ENCODE peak calls at places on chromosomes 13 and 19, in eight cellular contexts. One of them, this sample, is unnamed.

GRCh38 chr13:110965038-110965754 is 50.3 kb upstream of the ANKRD10 start:
- DNase-seq in T-helper 17 cell: no peak
- DNase-seq in activated naive CD4-positive, alpha-beta T cell treated with Interleukin-2 at 50 U/mL for 16 hours: peak; percentile 20
- DNase-seq in activated CD4-positive, CD25-positive, alpha-beta regulatory T cell treated with anti-CD3 and anti-CD28 coated beads, Interleukin-2, amount 50 U/mL, for 16 hours: no peak
- DNase-seq in KG1: no peak
- DNase-seq in HuH-7.5: no peak
- DNase-seq in effector CD4-positive, alpha-beta T cell: no peak
- DNase-seq in cardiac muscle cell: peak; percentile 34
- DNase-seq in this sample: peak; percentile 5

GRCh38 chr13:24854311-24854710 is 90.3 kb downstream of the RNF17 start:
- DNase-seq in cardiac muscle cell: peak; percentile 18
- DNase-seq in effector CD4-positive, alpha-beta T cell: no peak
- DNase-seq in T-helper 17 cell: no peak
- DNase-seq in KG1: no peak
- DNase-seq in activated naive CD4-positive, alpha-beta T cell treated with Interleukin-2 at 50 U/mL for 16 hours: no peak
- DNase-seq in HuH-7.5: no peak
- DNase-seq in activated CD4-positive, CD25-positive, alpha-beta regulatory T cell treated with anti-CD3 and anti-CD28 coated beads, Interleukin-2, amount 50 U/mL, for 16 hours: no peak
- DNase-seq in this sample: no peak

GRCh38 chr19:4399871-4400768 is at the start of gene SH3GL1:
- DNase-seq in effector CD4-positive, alpha-beta T cell: peak; percentile 91
- DNase-seq in activated CD4-positive, CD25-positive, alpha-beta regulatory T cell treated with anti-CD3 and anti-CD28 coated beads, Interleukin-2, amount 50 U/mL, for 16 hours: peak; percentile 90
- DNase-seq in T-helper 17 cell: peak; percentile 94
- DNase-seq in cardiac muscle cell: peak; percentile 96
- DNase-seq in activated naive CD4-positive, alpha-beta T cell treated with Interleukin-2 at 50 U/mL for 16 hours: peak; percentile 91
- DNase-seq in KG1: peak; percentile 89
- DNase-seq in HuH-7.5: peak; percentile 86
- DNase-seq in this sample: peak; percentile 88

GRCh38 chr13:75788494-75788991 is 152.4 kb downstream of the LMO7 start:
- DNase-seq in activated naive CD4-positive, alpha-beta T cell treated with Interleukin-2 at 50 U/mL for 16 hours: no peak
- DNase-seq in HuH-7.5: no peak
- DNase-seq in T-helper 17 cell: no peak
- DNase-seq in KG1: no peak
- DNase-seq in activated CD4-positive, CD25-positive, alpha-beta regulatory T cell treated with anti-CD3 and anti-CD28 coated beads, Interleukin-2, amount 50 U/mL, for 16 hours: no peak
- DNase-seq in cardiac muscle cell: peak; percentile 74
- DNase-seq in effector CD4-positive, alpha-beta T cell: no peak
- DNase-seq in this sample: no peak

GRCh38 chr13:101346942-101347728 is 69.2 kb downstream of the NALCN start:
- DNase-seq in HuH-7.5: no peak
- DNase-seq in activated CD4-positive, CD25-positive, alpha-beta regulatory T cell treated with anti-CD3 and anti-CD28 coated beads, Interleukin-2, amount 50 U/mL, for 16 hours: no peak
- DNase-seq in KG1: no peak
- DNase-seq in T-helper 17 cell: no peak
- DNase-seq in activated naive CD4-positive, alpha-beta T cell treated with Interleukin-2 at 50 U/mL for 16 hours: no peak
- DNase-seq in effector CD4-positive, alpha-beta T cell: no peak
- DNase-seq in cardiac muscle cell: peak; percentile 7
- DNase-seq in this sample: no peak

GRCh38 chr19:1119475-1120217 is 15.9 kb downstream of the GPX4 start:
- DNase-seq in effector CD4-positive, alpha-beta T cell: no peak
- DNase-seq in HuH-7.5: no peak
- DNase-seq in activated naive CD4-positive, alpha-beta T cell treated with Interleukin-2 at 50 U/mL for 16 hours: no peak
- DNase-seq in activated CD4-positive, CD25-positive, alpha-beta regulatory T cell treated with anti-CD3 and anti-CD28 coated beads, Interleukin-2, amount 50 U/mL, for 16 hours: no peak
- DNase-seq in cardiac muscle cell: no peak
- DNase-seq in T-helper 17 cell: no peak
- DNase-seq in KG1: no peak
- DNase-seq in this sample: no peak

GRCh38 chr19:43527860-43528622 is 1.0 kb upstream of the ETHE1 start:
- DNase-seq in effector CD4-positive, alpha-beta T cell: no peak
- DNase-seq in cardiac muscle cell: no peak
- DNase-seq in activated naive CD4-positive, alpha-beta T cell treated with Interleukin-2 at 50 U/mL for 16 hours: no peak
- DNase-seq in KG1: no peak
- DNase-seq in T-helper 17 cell: no peak
- DNase-seq in HuH-7.5: no peak
- DNase-seq in activated CD4-positive, CD25-positive, alpha-beta regulatory T cell treated with anti-CD3 and anti-CD28 coated beads, Interleukin-2, amount 50 U/mL, for 16 hours: no peak
- DNase-seq in this sample: no peak

GRCh38 chr13:94239135-94239534 is 240.3 kb downstream of the DCT start:
- DNase-seq in T-helper 17 cell: no peak
- DNase-seq in activated naive CD4-positive, alpha-beta T cell treated with Interleukin-2 at 50 U/mL for 16 hours: no peak
- DNase-seq in cardiac muscle cell: peak; percentile 63
- DNase-seq in HuH-7.5: no peak
- DNase-seq in effector CD4-positive, alpha-beta T cell: no peak
- DNase-seq in KG1: no peak
- DNase-seq in activated CD4-positive, CD25-positive, alpha-beta regulatory T cell treated with anti-CD3 and anti-CD28 coated beads, Interleukin-2, amount 50 U/mL, for 16 hours: no peak
- DNase-seq in this sample: no peak

GRCh38 chr19:38072776-38073411 is 151.1 kb downstream of the DPF1 start:
- DNase-seq in activated CD4-positive, CD25-positive, alpha-beta regulatory T cell treated with anti-CD3 and anti-CD28 coated beads, Interleukin-2, amount 50 U/mL, for 16 hours: no peak
- DNase-seq in T-helper 17 cell: no peak
- DNase-seq in effector CD4-positive, alpha-beta T cell: no peak
- DNase-seq in cardiac muscle cell: peak; percentile 51
- DNase-seq in HuH-7.5: no peak
- DNase-seq in KG1: no peak
- DNase-seq in activated naive CD4-positive, alpha-beta T cell treated with Interleukin-2 at 50 U/mL for 16 hours: no peak
- DNase-seq in this sample: no peak

GRCh38 chr13:40026174-40026585 is 370.7 kb downstream of the COG6 start:
- DNase-seq in cardiac muscle cell: peak; percentile 16
- DNase-seq in HuH-7.5: no peak
- DNase-seq in T-helper 17 cell: no peak
- DNase-seq in effector CD4-positive, alpha-beta T cell: no peak
- DNase-seq in KG1: no peak
- DNase-seq in activated CD4-positive, CD25-positive, alpha-beta regulatory T cell treated with anti-CD3 and anti-CD28 coated beads, Interleukin-2, amount 50 U/mL, for 16 hours: peak; percentile 31
- DNase-seq in activated naive CD4-positive, alpha-beta T cell treated with Interleukin-2 at 50 U/mL for 16 hours: peak; percentile 67
- DNase-seq in this sample: no peak

GRCh38 chr19:54364775-54365257 is at the start of gene LAIR1:
- DNase-seq in activated CD4-positive, CD25-positive, alpha-beta regulatory T cell treated with anti-CD3 and anti-CD28 coated beads, Interleukin-2, amount 50 U/mL, for 16 hours: peak; percentile 14
- DNase-seq in cardiac muscle cell: peak; percentile 22
- DNase-seq in effector CD4-positive, alpha-beta T cell: peak; percentile 26
- DNase-seq in HuH-7.5: no peak
- DNase-seq in KG1: peak; percentile 88
- DNase-seq in T-helper 17 cell: peak; percentile 16
- DNase-seq in activated naive CD4-positive, alpha-beta T cell treated with Interleukin-2 at 50 U/mL for 16 hours: peak; percentile 56
- DNase-seq in this sample: no peak

GRCh38 chr19:1216756-1217155 is 11.2 kb downstream of the STK11 start:
- DNase-seq in activated CD4-positive, CD25-positive, alpha-beta regulatory T cell treated with anti-CD3 and anti-CD28 coated beads, Interleukin-2, amount 50 U/mL, for 16 hours: no peak
- DNase-seq in cardiac muscle cell: no peak
- DNase-seq in effector CD4-positive, alpha-beta T cell: no peak
- DNase-seq in HuH-7.5: no peak
- DNase-seq in KG1: no peak
- DNase-seq in activated naive CD4-positive, alpha-beta T cell treated with Interleukin-2 at 50 U/mL for 16 hours: no peak
- DNase-seq in T-helper 17 cell: no peak
- DNase-seq in this sample: no peak

GRCh38 chr13:90690458-90691063 is 656.9 kb upstream of the MIR17HG start:
- DNase-seq in HuH-7.5: no peak
- DNase-seq in activated CD4-positive, CD25-positive, alpha-beta regulatory T cell treated with anti-CD3 and anti-CD28 coated beads, Interleukin-2, amount 50 U/mL, for 16 hours: no peak
- DNase-seq in activated naive CD4-positive, alpha-beta T cell treated with Interleukin-2 at 50 U/mL for 16 hours: no peak
- DNase-seq in T-helper 17 cell: no peak
- DNase-seq in effector CD4-positive, alpha-beta T cell: no peak
- DNase-seq in KG1: no peak
- DNase-seq in cardiac muscle cell: peak; percentile 94
- DNase-seq in this sample: no peak

GRCh38 chr13:32471187-32471922 is 43.4 kb upstream of the N4BP2L1 start:
- DNase-seq in T-helper 17 cell: no peak
- DNase-seq in KG1: no peak
- DNase-seq in activated naive CD4-positive, alpha-beta T cell treated with Interleukin-2 at 50 U/mL for 16 hours: no peak
- DNase-seq in activated CD4-positive, CD25-positive, alpha-beta regulatory T cell treated with anti-CD3 and anti-CD28 coated beads, Interleukin-2, amount 50 U/mL, for 16 hours: no peak
- DNase-seq in HuH-7.5: no peak
- DNase-seq in effector CD4-positive, alpha-beta T cell: no peak
- DNase-seq in cardiac muscle cell: peak; percentile 90
- DNase-seq in this sample: no peak

GRCh38 chr19:14300281-14300680 is 81.0 kb upstream of the ADGRE5 start:
- DNase-seq in activated CD4-positive, CD25-positive, alpha-beta regulatory T cell treated with anti-CD3 and anti-CD28 coated beads, Interleukin-2, amount 50 U/mL, for 16 hours: no peak
- DNase-seq in KG1: no peak
- DNase-seq in cardiac muscle cell: no peak
- DNase-seq in T-helper 17 cell: no peak
- DNase-seq in HuH-7.5: no peak
- DNase-seq in activated naive CD4-positive, alpha-beta T cell treated with Interleukin-2 at 50 U/mL for 16 hours: no peak
- DNase-seq in effector CD4-positive, alpha-beta T cell: no peak
- DNase-seq in this sample: peak; percentile 16

GRCh38 chr13:45362939-45363338 is 22.0 kb upstream of the TPT1 start:
- DNase-seq in effector CD4-positive, alpha-beta T cell: no peak
- DNase-seq in activated CD4-positive, CD25-positive, alpha-beta regulatory T cell treated with anti-CD3 and anti-CD28 coated beads, Interleukin-2, amount 50 U/mL, for 16 hours: no peak
- DNase-seq in T-helper 17 cell: no peak
- DNase-seq in HuH-7.5: no peak
- DNase-seq in activated naive CD4-positive, alpha-beta T cell treated with Interleukin-2 at 50 U/mL for 16 hours: no peak
- DNase-seq in cardiac muscle cell: no peak
- DNase-seq in KG1: no peak
- DNase-seq in this sample: no peak

GRCh38 chr13:44884076-44884729 is 105.1 kb downstream of the NUFIP1 start:
- DNase-seq in HuH-7.5: no peak
- DNase-seq in cardiac muscle cell: peak; percentile 77
- DNase-seq in activated naive CD4-positive, alpha-beta T cell treated with Interleukin-2 at 50 U/mL for 16 hours: no peak
- DNase-seq in T-helper 17 cell: no peak
- DNase-seq in KG1: no peak
- DNase-seq in effector CD4-positive, alpha-beta T cell: no peak
- DNase-seq in activated CD4-positive, CD25-positive, alpha-beta regulatory T cell treated with anti-CD3 and anti-CD28 coated beads, Interleukin-2, amount 50 U/mL, for 16 hours: no peak
- DNase-seq in this sample: no peak

GRCh38 chr19:38394488-38394887 is 6.0 kb downstream of the SPRED3 start:
- DNase-seq in activated naive CD4-positive, alpha-beta T cell treated with Interleukin-2 at 50 U/mL for 16 hours: peak; percentile 77
- DNase-seq in KG1: no peak
- DNase-seq in T-helper 17 cell: peak; percentile 44
- DNase-seq in activated CD4-positive, CD25-positive, alpha-beta regulatory T cell treated with anti-CD3 and anti-CD28 coated beads, Interleukin-2, amount 50 U/mL, for 16 hours: no peak
- DNase-seq in cardiac muscle cell: peak; percentile 59
- DNase-seq in HuH-7.5: no peak
- DNase-seq in effector CD4-positive, alpha-beta T cell: peak; percentile 44
- DNase-seq in this sample: no peak

GRCh38 chr19:50325310-50326100 is 3.7 kb downstream of the KCNC3 start:
- DNase-seq in activated CD4-positive, CD25-positive, alpha-beta regulatory T cell treated with anti-CD3 and anti-CD28 coated beads, Interleukin-2, amount 50 U/mL, for 16 hours: peak; percentile 40
- DNase-seq in KG1: no peak
- DNase-seq in activated naive CD4-positive, alpha-beta T cell treated with Interleukin-2 at 50 U/mL for 16 hours: peak; percentile 74
- DNase-seq in T-helper 17 cell: peak; percentile 64
- DNase-seq in effector CD4-positive, alpha-beta T cell: peak; percentile 50
- DNase-seq in cardiac muscle cell: peak; percentile 70
- DNase-seq in HuH-7.5: peak; percentile 100
- DNase-seq in this sample: peak; percentile 94

GRCh38 chr13:62629618-62630017 is 1214.0 kb upstream of the PCDH20 start:
- DNase-seq in KG1: no peak
- DNase-seq in cardiac muscle cell: no peak
- DNase-seq in effector CD4-positive, alpha-beta T cell: no peak
- DNase-seq in activated CD4-positive, CD25-positive, alpha-beta regulatory T cell treated with anti-CD3 and anti-CD28 coated beads, Interleukin-2, amount 50 U/mL, for 16 hours: no peak
- DNase-seq in HuH-7.5: peak; percentile 19
- DNase-seq in activated naive CD4-positive, alpha-beta T cell treated with Interleukin-2 at 50 U/mL for 16 hours: no peak
- DNase-seq in T-helper 17 cell: no peak
- DNase-seq in this sample: no peak

GRCh38 chr19:53328967-53329366 is 4.6 kb upstream of the ZNF845 start:
- DNase-seq in KG1: no peak
- DNase-seq in cardiac muscle cell: peak; percentile 41
- DNase-seq in T-helper 17 cell: no peak
- DNase-seq in HuH-7.5: no peak
- DNase-seq in activated CD4-positive, CD25-positive, alpha-beta regulatory T cell treated with anti-CD3 and anti-CD28 coated beads, Interleukin-2, amount 50 U/mL, for 16 hours: no peak
- DNase-seq in activated naive CD4-positive, alpha-beta T cell treated with Interleukin-2 at 50 U/mL for 16 hours: peak; percentile 9
- DNase-seq in effector CD4-positive, alpha-beta T cell: no peak
- DNase-seq in this sample: no peak

GRCh38 chr13:27504126-27504525 is 53.8 kb upstream of the MTIF3 start:
- DNase-seq in HuH-7.5: no peak
- DNase-seq in activated CD4-positive, CD25-positive, alpha-beta regulatory T cell treated with anti-CD3 and anti-CD28 coated beads, Interleukin-2, amount 50 U/mL, for 16 hours: no peak
- DNase-seq in activated naive CD4-positive, alpha-beta T cell treated with Interleukin-2 at 50 U/mL for 16 hours: no peak
- DNase-seq in KG1: no peak
- DNase-seq in cardiac muscle cell: no peak
- DNase-seq in T-helper 17 cell: no peak
- DNase-seq in effector CD4-positive, alpha-beta T cell: no peak
- DNase-seq in this sample: no peak

GRCh38 chr13:111531505-111531904 is 211.1 kb downstream of the TEX29 start:
- DNase-seq in activated naive CD4-positive, alpha-beta T cell treated with Interleukin-2 at 50 U/mL for 16 hours: no peak
- DNase-seq in effector CD4-positive, alpha-beta T cell: no peak
- DNase-seq in cardiac muscle cell: peak; percentile 2
- DNase-seq in T-helper 17 cell: no peak
- DNase-seq in HuH-7.5: no peak
- DNase-seq in activated CD4-positive, CD25-positive, alpha-beta regulatory T cell treated with anti-CD3 and anti-CD28 coated beads, Interleukin-2, amount 50 U/mL, for 16 hours: no peak
- DNase-seq in KG1: no peak
- DNase-seq in this sample: no peak

GRCh38 chr19:30078381-30078910 is 136.4 kb downstream of the URI1 start:
- DNase-seq in activated naive CD4-positive, alpha-beta T cell treated with Interleukin-2 at 50 U/mL for 16 hours: no peak
- DNase-seq in effector CD4-positive, alpha-beta T cell: no peak
- DNase-seq in cardiac muscle cell: no peak
- DNase-seq in KG1: no peak
- DNase-seq in HuH-7.5: no peak
- DNase-seq in activated CD4-positive, CD25-positive, alpha-beta regulatory T cell treated with anti-CD3 and anti-CD28 coated beads, Interleukin-2, amount 50 U/mL, for 16 hours: no peak
- DNase-seq in T-helper 17 cell: no peak
- DNase-seq in this sample: no peak

GRCh38 chr13:99991013-99991805 is 9.6 kb downstream of the ZIC2 start:
- DNase-seq in effector CD4-positive, alpha-beta T cell: no peak
- DNase-seq in T-helper 17 cell: no peak
- DNase-seq in HuH-7.5: no peak
- DNase-seq in KG1: no peak
- DNase-seq in activated CD4-positive, CD25-positive, alpha-beta regulatory T cell treated with anti-CD3 and anti-CD28 coated beads, Interleukin-2, amount 50 U/mL, for 16 hours: no peak
- DNase-seq in cardiac muscle cell: no peak
- DNase-seq in activated naive CD4-positive, alpha-beta T cell treated with Interleukin-2 at 50 U/mL for 16 hours: no peak
- DNase-seq in this sample: no peak

GRCh38 chr13:77516342-77516789 is 19.1 kb upstream of the SCEL start:
- DNase-seq in KG1: no peak
- DNase-seq in T-helper 17 cell: no peak
- DNase-seq in cardiac muscle cell: peak; percentile 26
- DNase-seq in activated naive CD4-positive, alpha-beta T cell treated with Interleukin-2 at 50 U/mL for 16 hours: no peak
- DNase-seq in HuH-7.5: no peak
- DNase-seq in effector CD4-positive, alpha-beta T cell: no peak
- DNase-seq in activated CD4-positive, CD25-positive, alpha-beta regulatory T cell treated with anti-CD3 and anti-CD28 coated beads, Interleukin-2, amount 50 U/mL, for 16 hours: no peak
- DNase-seq in this sample: no peak

GRCh38 chr13:59721889-59722579 is 441.7 kb downstream of the DIAPH3 start:
- DNase-seq in T-helper 17 cell: no peak
- DNase-seq in activated naive CD4-positive, alpha-beta T cell treated with Interleukin-2 at 50 U/mL for 16 hours: no peak
- DNase-seq in HuH-7.5: no peak
- DNase-seq in effector CD4-positive, alpha-beta T cell: no peak
- DNase-seq in KG1: no peak
- DNase-seq in cardiac muscle cell: no peak
- DNase-seq in activated CD4-positive, CD25-positive, alpha-beta regulatory T cell treated with anti-CD3 and anti-CD28 coated beads, Interleukin-2, amount 50 U/mL, for 16 hours: no peak
- DNase-seq in this sample: no peak

GRCh38 chr19:45632468-45633196 is 6.6 kb downstream of the EML2 start:
- DNase-seq in HuH-7.5: no peak
- DNase-seq in cardiac muscle cell: peak; percentile 94
- DNase-seq in effector CD4-positive, alpha-beta T cell: no peak
- DNase-seq in activated CD4-positive, CD25-positive, alpha-beta regulatory T cell treated with anti-CD3 and anti-CD28 coated beads, Interleukin-2, amount 50 U/mL, for 16 hours: no peak
- DNase-seq in KG1: no peak
- DNase-seq in activated naive CD4-positive, alpha-beta T cell treated with Interleukin-2 at 50 U/mL for 16 hours: peak; percentile 56
- DNase-seq in T-helper 17 cell: no peak
- DNase-seq in this sample: peak; percentile 73

This sample was measured in Caco-2.